ENCODE peak calls at places on chromosomes 16 and 17, in eight cellular contexts. One of them, this sample, is unnamed.

GRCh38 chr17:41689497-41690299 is 1.0 kb downstream of the EIF1 start:
- DNase-seq in mesendoderm: peak
- DNase-seq in H7: no peak
- DNase-seq in testis: peak
- DNase-seq in fibroblast of villous mesenchyme: peak
- DNase-seq in NT2/D1: no peak
- DNase-seq in A549: peak
- DNase-seq in right lobe of liver: no peak
- DNase-seq in this sample: peak

GRCh38 chr16:23465179-23465578 is 12.2 kb upstream of the COG7 start:
- DNase-seq in mesendoderm: no peak
- DNase-seq in H7: no peak
- DNase-seq in testis: no peak
- DNase-seq in fibroblast of villous mesenchyme: no peak
- DNase-seq in NT2/D1: no peak
- DNase-seq in A549: no peak
- DNase-seq in right lobe of liver: no peak
- DNase-seq in this sample: no peak

GRCh38 chr16:11405331-11406176 is 60.3 kb downstream of the RMI2 start:
- DNase-seq in mesendoderm: peak
- DNase-seq in H7: peak
- DNase-seq in testis: peak
- DNase-seq in fibroblast of villous mesenchyme: peak
- DNase-seq in NT2/D1: no peak
- DNase-seq in A549: peak
- DNase-seq in right lobe of liver: no peak
- DNase-seq in this sample: peak

GRCh38 chr17:74759243-74759801 is 10.9 kb downstream of the NHERF1 start:
- DNase-seq in mesendoderm: no peak
- DNase-seq in H7: peak
- DNase-seq in testis: no peak
- DNase-seq in fibroblast of villous mesenchyme: no peak
- DNase-seq in NT2/D1: no peak
- DNase-seq in A549: no peak
- DNase-seq in right lobe of liver: no peak
- DNase-seq in this sample: no peak

GRCh38 chr17:60059082-60059481 is 19.6 kb downstream of the HEATR6 start:
- DNase-seq in mesendoderm: no peak
- DNase-seq in H7: no peak
- DNase-seq in testis: no peak
- DNase-seq in fibroblast of villous mesenchyme: no peak
- DNase-seq in NT2/D1: no peak
- DNase-seq in A549: no peak
- DNase-seq in right lobe of liver: no peak
- DNase-seq in this sample: no peak

GRCh38 chr16:17160285-17160854 is 310.4 kb downstream of the XYLT1 start:
- DNase-seq in mesendoderm: peak
- DNase-seq in H7: peak
- DNase-seq in testis: no peak
- DNase-seq in fibroblast of villous mesenchyme: no peak
- DNase-seq in NT2/D1: no peak
- DNase-seq in A549: no peak
- DNase-seq in right lobe of liver: no peak
- DNase-seq in this sample: no peak

GRCh38 chr16:68800257-68800875 is 43.0 kb upstream of the TANGO6 start:
- DNase-seq in mesendoderm: peak
- DNase-seq in H7: peak
- DNase-seq in testis: peak
- DNase-seq in fibroblast of villous mesenchyme: peak
- DNase-seq in NT2/D1: peak
- DNase-seq in A549: peak
- DNase-seq in right lobe of liver: no peak
- DNase-seq in this sample: peak

GRCh38 chr16:29844575-29845331 is 18.3 kb downstream of the CDIPT start:
- DNase-seq in mesendoderm: no peak
- DNase-seq in H7: peak
- DNase-seq in testis: peak
- DNase-seq in fibroblast of villous mesenchyme: peak
- DNase-seq in NT2/D1: no peak
- DNase-seq in A549: no peak
- DNase-seq in right lobe of liver: no peak
- DNase-seq in this sample: no peak

GRCh38 chr16:54843424-54843750 is 87.3 kb upstream of the IRX5 start:
- DNase-seq in mesendoderm: no peak
- DNase-seq in H7: no peak
- DNase-seq in testis: no peak
- DNase-seq in fibroblast of villous mesenchyme: no peak
- DNase-seq in NT2/D1: no peak
- DNase-seq in A549: no peak
- DNase-seq in right lobe of liver: no peak
- DNase-seq in this sample: no peak

GRCh38 chr16:74903095-74903494 is 81.8 kb downstream of the WDR59 start:
- DNase-seq in mesendoderm: no peak
- DNase-seq in H7: no peak
- DNase-seq in testis: no peak
- DNase-seq in fibroblast of villous mesenchyme: no peak
- DNase-seq in NT2/D1: no peak
- DNase-seq in A549: no peak
- DNase-seq in right lobe of liver: no peak
- DNase-seq in this sample: no peak

GRCh38 chr16:24670623-24671454 is 58.6 kb upstream of the TNRC6A start:
- DNase-seq in mesendoderm: peak
- DNase-seq in H7: peak
- DNase-seq in testis: peak
- DNase-seq in fibroblast of villous mesenchyme: peak
- DNase-seq in NT2/D1: peak
- DNase-seq in A549: peak
- DNase-seq in right lobe of liver: no peak
- DNase-seq in this sample: peak

GRCh38 chr16:47787695-47788094 is 326.6 kb downstream of the PHKB start:
- DNase-seq in mesendoderm: peak
- DNase-seq in H7: peak
- DNase-seq in testis: peak
- DNase-seq in fibroblast of villous mesenchyme: peak
- DNase-seq in NT2/D1: peak
- DNase-seq in A549: no peak
- DNase-seq in right lobe of liver: no peak
- DNase-seq in this sample: peak

GRCh38 chr17:5023588-5024147 is 11.6 kb downstream of the SLC52A1 start:
- DNase-seq in mesendoderm: no peak
- DNase-seq in H7: peak
- DNase-seq in testis: no peak
- DNase-seq in fibroblast of villous mesenchyme: no peak
- DNase-seq in NT2/D1: no peak
- DNase-seq in A549: no peak
- DNase-seq in right lobe of liver: no peak
- DNase-seq in this sample: no peak

GRCh38 chr16:89506791-89507191 is 1.4 kb upstream of the SPG7 start:
- DNase-seq in mesendoderm: no peak
- DNase-seq in H7: peak
- DNase-seq in testis: no peak
- DNase-seq in fibroblast of villous mesenchyme: no peak
- DNase-seq in NT2/D1: no peak
- DNase-seq in A549: no peak
- DNase-seq in right lobe of liver: no peak
- DNase-seq in this sample: no peak

GRCh38 chr17:81276781-81277180 is 18.3 kb downstream of the SLC38A10 start:
- DNase-seq in mesendoderm: no peak
- DNase-seq in H7: no peak
- DNase-seq in testis: no peak
- DNase-seq in fibroblast of villous mesenchyme: no peak
- DNase-seq in NT2/D1: no peak
- DNase-seq in A549: no peak
- DNase-seq in right lobe of liver: no peak
- DNase-seq in this sample: no peak

GRCh38 chr17:57604771-57605733 is 140.0 kb downstream of the CCDC182 start:
- DNase-seq in mesendoderm: no peak
- DNase-seq in H7: peak
- DNase-seq in testis: peak
- DNase-seq in fibroblast of villous mesenchyme: peak
- DNase-seq in NT2/D1: no peak
- DNase-seq in A549: no peak
- DNase-seq in right lobe of liver: no peak
- DNase-seq in this sample: no peak

GRCh38 chr17:18966831-18967624 is 15.1 kb downstream of the SLC5A10 start:
- DNase-seq in mesendoderm: peak
- DNase-seq in H7: peak
- DNase-seq in testis: no peak
- DNase-seq in fibroblast of villous mesenchyme: peak
- DNase-seq in NT2/D1: no peak
- DNase-seq in A549: no peak
- DNase-seq in right lobe of liver: no peak
- DNase-seq in this sample: no peak

GRCh38 chr17:40664582-40665333 is at the start of gene KRT222:
- DNase-seq in mesendoderm: peak
- DNase-seq in H7: peak
- DNase-seq in testis: no peak
- DNase-seq in fibroblast of villous mesenchyme: no peak
- DNase-seq in NT2/D1: no peak
- DNase-seq in A549: no peak
- DNase-seq in right lobe of liver: peak
- DNase-seq in this sample: no peak
- H3K4me3 ChIP-seq in mesendoderm: no peak
- H3K4me3 ChIP-seq in H7: peak
- H3K4me3 ChIP-seq in testis: no peak
- H3K4me3 ChIP-seq in fibroblast of villous mesenchyme: no peak
- H3K4me3 ChIP-seq in NT2/D1: peak
- H3K4me3 ChIP-seq in A549: peak
- H3K4me3 ChIP-seq in right lobe of liver: peak
- H3K4me3 ChIP-seq in this sample: no peak

GRCh38 chr16:84228321-84228838 is 11.4 kb downstream of the KCNG4 start:
- DNase-seq in mesendoderm: peak
- DNase-seq in H7: peak
- DNase-seq in testis: peak
- DNase-seq in fibroblast of villous mesenchyme: peak
- DNase-seq in NT2/D1: peak
- DNase-seq in A549: peak
- DNase-seq in right lobe of liver: no peak
- DNase-seq in this sample: peak
- H3K4me3 ChIP-seq in mesendoderm: no peak
- H3K4me3 ChIP-seq in H7: no peak
- H3K4me3 ChIP-seq in testis: no peak
- H3K4me3 ChIP-seq in fibroblast of villous mesenchyme: no peak
- H3K4me3 ChIP-seq in NT2/D1: peak
- H3K4me3 ChIP-seq in A549: no peak
- H3K4me3 ChIP-seq in right lobe of liver: no peak
- H3K4me3 ChIP-seq in this sample: no peak

DNA sequence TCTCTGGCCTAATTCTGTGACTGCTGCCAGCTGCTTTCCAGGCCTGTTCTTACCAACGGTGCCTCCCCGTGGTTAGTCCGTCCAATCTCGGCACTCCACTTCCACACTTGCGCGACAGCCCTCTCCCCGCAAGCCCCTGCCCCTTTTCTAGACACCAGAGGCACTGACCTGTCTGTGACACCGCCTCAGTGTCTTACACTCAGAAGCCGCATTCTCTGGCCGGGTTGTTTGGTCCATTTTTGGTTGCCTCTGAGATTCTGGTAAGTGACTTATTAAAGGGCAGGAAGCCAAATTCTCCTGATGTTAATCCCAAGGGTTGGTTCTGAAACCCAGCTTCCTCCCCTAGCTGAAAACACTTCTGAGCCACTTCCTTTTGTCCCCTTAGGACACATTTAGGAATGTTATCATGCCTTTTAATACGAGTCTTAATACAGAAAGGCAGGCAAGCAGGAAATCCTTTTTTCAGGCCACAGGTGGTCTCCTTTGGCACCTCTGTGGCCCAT is 1.2 kb upstream of the AKTIP start:
- DNase-seq in mesendoderm: peak
- DNase-seq in H7: no peak
- DNase-seq in testis: peak
- DNase-seq in fibroblast of villous mesenchyme: peak
- DNase-seq in NT2/D1: no peak
- DNase-seq in A549: peak
- DNase-seq in right lobe of liver: peak
- DNase-seq in this sample: no peak
- H3K4me3 ChIP-seq in mesendoderm: no peak
- H3K4me3 ChIP-seq in H7: peak
- H3K4me3 ChIP-seq in testis: peak
- H3K4me3 ChIP-seq in fibroblast of villous mesenchyme: peak
- H3K4me3 ChIP-seq in NT2/D1: peak
- H3K4me3 ChIP-seq in A549: peak
- H3K4me3 ChIP-seq in right lobe of liver: peak
- H3K4me3 ChIP-seq in this sample: peak

GRCh38 chr16:27401768-27402568 is at the start of gene IL21R:
- DNase-seq in mesendoderm: no peak
- DNase-seq in H7: peak
- DNase-seq in testis: no peak
- DNase-seq in fibroblast of villous mesenchyme: no peak
- DNase-seq in NT2/D1: no peak
- DNase-seq in A549: no peak
- DNase-seq in right lobe of liver: peak
- DNase-seq in this sample: no peak

GRCh38 chr16:27398894-27399853 is 2.8 kb upstream of the IL21R start:
- DNase-seq in mesendoderm: no peak
- DNase-seq in H7: no peak
- DNase-seq in testis: no peak
- DNase-seq in fibroblast of villous mesenchyme: no peak
- DNase-seq in NT2/D1: no peak
- DNase-seq in A549: no peak
- DNase-seq in right lobe of liver: no peak
- DNase-seq in this sample: no peak

GRCh38 chr16:27402569-27402963 is 592 bp downstream of the IL21R start:
- DNase-seq in mesendoderm: no peak
- DNase-seq in H7: no peak
- DNase-seq in testis: no peak
- DNase-seq in fibroblast of villous mesenchyme: no peak
- DNase-seq in NT2/D1: no peak
- DNase-seq in A549: no peak
- DNase-seq in right lobe of liver: no peak
- DNase-seq in this sample: no peak

GRCh38 chr16:27399969-27400368 is 2.0 kb upstream of the IL21R start:
- DNase-seq in mesendoderm: no peak
- DNase-seq in H7: no peak
- DNase-seq in testis: no peak
- DNase-seq in fibroblast of villous mesenchyme: no peak
- DNase-seq in NT2/D1: no peak
- DNase-seq in A549: no peak
- DNase-seq in right lobe of liver: no peak
- DNase-seq in this sample: no peak

DNA sequence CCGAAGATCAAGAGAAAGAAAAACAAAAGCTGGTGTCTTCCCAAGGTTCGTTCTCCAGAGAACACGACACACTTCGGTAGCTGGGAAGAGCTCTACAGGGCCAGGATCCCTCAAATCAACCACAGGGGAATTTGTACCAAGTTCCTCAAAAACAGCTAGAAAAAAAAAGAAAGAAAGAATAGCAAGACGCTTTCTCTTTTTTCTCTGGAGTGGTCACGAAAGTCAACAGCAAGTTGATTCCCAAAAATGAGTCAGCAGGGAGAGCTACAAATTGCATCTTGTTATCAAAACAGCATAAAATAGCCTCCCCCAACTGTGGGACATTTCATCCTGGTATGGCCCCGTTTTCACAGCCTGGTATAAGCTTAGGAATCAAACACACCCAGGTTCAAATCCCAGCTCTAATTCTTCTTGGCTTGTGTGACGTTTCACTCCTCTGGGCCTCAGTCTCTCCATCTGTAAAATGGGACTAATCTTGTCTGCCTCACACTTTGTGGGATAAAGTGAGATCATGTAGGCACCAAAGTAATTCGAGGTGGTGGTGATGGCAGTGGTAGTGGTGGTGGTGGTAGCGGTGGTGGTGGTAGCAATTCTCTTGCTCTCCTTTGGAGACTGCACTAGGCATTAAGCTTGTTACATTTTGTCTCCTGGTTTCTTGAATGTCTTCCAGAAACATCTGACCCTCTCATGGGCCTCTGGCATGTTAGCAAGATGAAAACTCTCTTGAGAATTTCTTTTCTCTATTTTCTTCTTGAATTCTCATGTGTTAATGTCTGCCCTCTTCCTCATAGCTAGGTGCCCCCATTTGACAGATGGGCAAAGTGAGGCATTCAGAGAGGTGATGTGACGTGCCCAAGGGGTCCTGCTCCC is 988 bp upstream of the IL21R start:
- DNase-seq in mesendoderm: no peak
- DNase-seq in H7: no peak
- DNase-seq in testis: no peak
- DNase-seq in fibroblast of villous mesenchyme: peak
- DNase-seq in NT2/D1: no peak
- DNase-seq in A549: no peak
- DNase-seq in right lobe of liver: no peak
- DNase-seq in this sample: no peak
- H3K4me3 ChIP-seq in mesendoderm: no peak
- H3K4me3 ChIP-seq in H7: no peak
- H3K4me3 ChIP-seq in testis: no peak
- H3K4me3 ChIP-seq in fibroblast of villous mesenchyme: no peak
- H3K4me3 ChIP-seq in NT2/D1: no peak
- H3K4me3 ChIP-seq in A549: no peak
- H3K4me3 ChIP-seq in right lobe of liver: no peak
- H3K4me3 ChIP-seq in this sample: no peak

This sample was measured in HAP-1.